ENCODE peak calls at places on chromosomes 11 and 22, in nine cellular contexts. V is AG09309, R is psoas muscle, I is HCT116, F is suprapubic skin, O is glutamatergic neuron, S is BE2C, L is GM20000, W is A549. J is an unnamed sample.
A peak's percentile ranks its signal among the peaks of the same experiment; 100 is the strongest.

GRCh38 chr11:11502303-11502828 is 119.4 kb downstream of the GALNT18 start:
- DNase-seq in V (no peak), R (no peak), I (no peak), F (no peak), O (no peak), S (no peak), L (no peak), W (no peak), J (no peak)

GRCh38 chr11:42631223-42631843 is 680.5 kb upstream of the API5 start:
- DNase-seq in V (no peak), R (no peak), I (no peak), F (no peak), O (no peak), S (peak; percentile 34), L (no peak), W (no peak), J (no peak)

GRCh38 chr11:57430946-57431345 is 4.0 kb upstream of the SLC43A3 start:
- DNase-seq in V (no peak), R (no peak), I (no peak), F (no peak), O (no peak), S (no peak), L (no peak), W (no peak), J (no peak)

GRCh38 chr11:68827733-68828132 is 14.0 kb downstream of the CPT1A start:
- DNase-seq in V (no peak), R (no peak), I (no peak), F (peak; percentile 53), O (no peak), S (no peak), L (no peak), W (no peak), J (no peak)

GRCh38 chr11:13126430-13126829 is 117.3 kb downstream of the RASSF10 start:
- DNase-seq in V (peak; percentile 57), R (no peak), I (no peak), F (no peak), O (no peak), S (no peak), L (no peak), W (peak; percentile 54), J (peak; percentile 52)

GRCh38 chr22:32910358-32910757 is 108.9 kb downstream of the TIMP3 start:
- DNase-seq in V (no peak), R (no peak), I (no peak), F (no peak), O (no peak), S (no peak), L (no peak), W (no peak), J (no peak)

GRCh38 chr22:20131856-20132685 is 467 bp downstream of the ZDHHC8 start:
- DNase-seq in V (no peak), R (peak; percentile 81), I (no peak), F (no peak), O (no peak), S (no peak), L (no peak), W (no peak), J (no peak)

GRCh38 chr11:116578971-116579687 is 193.7 kb downstream of the BUD13 start:
- DNase-seq in V (no peak), R (no peak), I (no peak), F (no peak), O (peak; percentile 49), S (peak; percentile 55), L (no peak), W (no peak), J (no peak)

GRCh38 chr11:118290923-118291322 is 13.6 kb upstream of the CD3E start:
- DNase-seq in V (no peak), R (no peak), I (peak; percentile 51), F (no peak), O (no peak), S (no peak), L (peak; percentile 39), W (peak; percentile 18), J (no peak)

GRCh38 chr22:48534395-48534958 is 1293.2 kb downstream of the BRD1 start:
- DNase-seq in V (no peak), R (no peak), I (no peak), F (no peak), O (no peak), S (no peak), L (no peak), W (no peak), J (no peak)

GRCh38 chr11:11620966-11621880 is 582 bp downstream of the GALNT18 start:
- DNase-seq in V (no peak), R (peak; percentile 69), I (no peak), F (no peak), O (peak; percentile 38), S (no peak), L (peak; percentile 49), W (peak; percentile 21), J (no peak)

GRCh38 chr22:29733362-29734322 is 13.8 kb downstream of the CABP7 start:
- DNase-seq in V (no peak), R (peak; percentile 81), I (no peak), F (no peak), O (no peak), S (peak; percentile 94), L (no peak), W (no peak), J (no peak)

GRCh38 chr11:102144357-102145342 is 34.4 kb downstream of the YAP1 start:
- DNase-seq in V (no peak), R (no peak), I (no peak), F (no peak), O (no peak), S (no peak), L (no peak), W (no peak), J (peak; percentile 74)

GRCh38 chr11:118907749-118908106 is 18.0 kb downstream of the BCL9L start:
- DNase-seq in V (no peak), R (no peak), I (no peak), F (no peak), O (no peak), S (peak; percentile 73), L (no peak), W (no peak), J (no peak)

GRCh38 chr11:87878373-87878779 is 296.9 kb downstream of the RAB38 start:
- DNase-seq in V (peak; percentile 43), R (no peak), I (peak; percentile 21), F (no peak), O (no peak), S (no peak), L (peak; percentile 2), W (no peak), J (peak; percentile 19)
- TF ChIP-seq CTCF in V (peak; percentile 59), R (no peak), I (peak; percentile 64), F (no peak), O (peak; percentile 52), S (peak; percentile 31), L (peak; percentile 31), W (peak; percentile 49), J (peak; percentile 63)

DNA sequence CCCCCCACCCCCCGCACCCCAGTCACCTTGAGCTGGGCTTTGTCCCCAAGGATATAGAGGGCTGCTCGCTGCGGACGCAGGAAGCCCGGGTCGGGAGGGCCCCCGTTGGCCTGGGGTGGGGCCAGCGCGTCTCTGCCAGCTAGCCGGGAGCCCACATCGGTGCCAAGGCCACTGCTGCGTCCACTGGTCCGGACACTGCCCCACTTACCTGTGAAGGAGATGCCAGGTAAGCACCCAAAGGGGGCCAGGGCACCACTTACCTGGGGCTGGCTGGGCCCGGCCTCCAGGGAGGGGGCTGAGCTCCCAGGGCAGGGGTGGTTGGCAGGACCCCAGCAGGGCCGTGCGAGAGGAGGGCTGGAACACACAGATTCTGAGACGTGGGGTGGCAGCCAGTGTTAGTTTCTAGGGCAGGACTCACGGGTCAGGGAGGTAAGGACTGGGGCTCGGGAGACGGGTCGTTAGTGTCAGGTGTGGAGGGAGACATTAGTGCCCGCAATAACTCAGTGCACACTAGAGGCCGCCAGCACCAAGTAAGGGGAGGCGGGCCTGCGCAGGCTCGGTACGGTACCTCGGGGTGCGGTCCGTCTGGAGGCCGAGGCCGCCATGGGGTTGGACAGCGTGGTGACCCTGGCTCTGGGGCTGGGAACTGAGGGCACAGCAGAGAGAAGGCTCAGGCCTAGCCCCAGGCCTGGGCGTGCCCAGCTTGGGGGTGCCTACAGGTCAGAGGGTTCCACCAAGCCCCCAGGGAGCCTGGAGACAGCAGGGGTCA is 18.2 kb downstream of the SBF1 start:
- DNase-seq in V (no peak), R (no peak), I (no peak), F (no peak), O (no peak), S (no peak), L (no peak), W (no peak), J (no peak)
- TF ChIP-seq CTCF in V (no peak), R (no peak), I (peak; percentile 53), F (no peak), O (no peak), S (peak; percentile 33), L (peak; percentile 6), W (peak; percentile 13), J (no peak)

GRCh38 chr11:29645373-29645772 is 371.5 kb downstream of the KCNA4 start:
- DNase-seq in V (no peak), R (no peak), I (no peak), F (no peak), O (no peak), S (no peak), L (no peak), W (no peak), J (no peak)

DNA sequence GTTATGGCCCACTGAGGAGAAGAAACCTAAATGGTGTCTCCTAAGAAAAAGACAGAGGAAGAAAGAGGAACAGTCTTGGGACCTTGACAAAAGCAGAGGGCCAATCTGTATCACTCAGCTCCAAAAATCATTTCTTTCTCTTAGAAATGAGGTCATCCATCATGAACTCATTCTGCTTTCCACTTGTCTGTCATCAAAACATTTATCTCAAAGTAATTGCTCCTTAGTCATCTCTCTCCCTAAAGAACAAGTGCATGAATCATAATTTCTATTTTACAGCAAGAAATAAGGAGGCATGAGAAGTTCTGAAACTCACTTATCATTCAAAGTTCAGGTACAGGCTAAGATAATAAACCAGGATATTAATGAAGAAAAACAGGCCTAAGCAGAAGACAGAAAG is 375.6 kb downstream of the KCNA4 start:
- DNase-seq in V (no peak), R (no peak), I (no peak), F (no peak), O (no peak), S (no peak), L (no peak), W (no peak), J (no peak)
- TF ChIP-seq CTCF in V (no peak), R (no peak), I (no peak), F (no peak), O (no peak), S (no peak), L (no peak), W (no peak), J (no peak)

GRCh38 chr11:134940441-134941125 is 528.5 kb upstream of the B3GAT1 start:
- DNase-seq in V (no peak), R (no peak), I (no peak), F (no peak), O (no peak), S (no peak), L (no peak), W (no peak), J (no peak)

GRCh38 chr11:134942633-134943032 is 530.6 kb upstream of the B3GAT1 start:
- DNase-seq in V (no peak), R (no peak), I (no peak), F (no peak), O (no peak), S (no peak), L (no peak), W (no peak), J (no peak)

GRCh38 chr11:134939046-134939445 is 527.0 kb upstream of the B3GAT1 start:
- DNase-seq in V (no peak), R (no peak), I (no peak), F (no peak), O (no peak), S (no peak), L (no peak), W (no peak), J (no peak)

GRCh38 chr11:134938212-134938611 is 526.2 kb upstream of the B3GAT1 start:
- DNase-seq in V (no peak), R (no peak), I (no peak), F (no peak), O (no peak), S (no peak), L (no peak), W (no peak), J (no peak)

GRCh38 chr11:134939905-134940304 is 527.9 kb upstream of the B3GAT1 start:
- DNase-seq in V (no peak), R (no peak), I (no peak), F (no peak), O (peak; percentile 79), S (peak; percentile 44), L (no peak), W (no peak), J (no peak)
- TF ChIP-seq CTCF in V (no peak), R (no peak), I (peak; percentile 35), F (no peak), O (peak; percentile 47), S (peak; percentile 27), L (no peak), W (no peak), J (no peak)

J was measured in AG09319.